ENCODE peak calls at places on chromosomes 13 and 19, in eight cellular contexts. J, E, X, O, G, U, F and H are unnamed samples.

GRCh38 chr19:21595185-21595584 is 89.8 kb downstream of the ZNF429 start:
- DNase-seq in U (no peak), O (no peak), G (no peak), X (no peak), J (no peak), F (no peak), E (no peak), H (no peak)

GRCh38 chr19:10884273-10884672 is 12.9 kb downstream of the CARM1 start:
- DNase-seq in J (no peak), G (peak), O (no peak), U (peak), F (no peak), X (no peak), E (no peak), H (no peak)

GRCh38 chr19:10805758-10806247 is 30.2 kb downstream of the TMED1 start:
- DNase-seq in G (no peak), J (no peak), F (no peak), X (no peak), U (no peak), O (no peak), E (no peak), H (no peak)

GRCh38 chr13:110617326-110618072 is 2.2 kb downstream of the NAXD start:
- DNase-seq in X (no peak), F (no peak), O (peak), J (peak), U (peak), E (peak), G (no peak), H (no peak)

GRCh38 chr13:113982296-113982661 is 8.4 kb upstream of the C13orf46 start:
- DNase-seq in O (no peak), X (no peak), G (no peak), J (peak), U (no peak), E (no peak), F (no peak), H (no peak)

GRCh38 chr13:43303040-43303729 is 279.8 kb downstream of the DNAJC15 start:
- DNase-seq in E (peak), U (peak), X (peak), J (peak), G (peak), O (no peak), F (peak), H (peak)

GRCh38 chr13:113407531-113408393 is 43.8 kb upstream of the GRTP1 start:
- DNase-seq in U (no peak), E (no peak), G (no peak), F (no peak), O (no peak), X (no peak), J (no peak), H (no peak)

GRCh38 chr19:49073514-49074378 is 1.2 kb upstream of the KCNA7 start:
- DNase-seq in O (no peak), G (peak), E (peak), F (peak), J (no peak), X (peak), U (no peak), H (no peak)

GRCh38 chr19:54307389-54307788 is 5.6 kb downstream of the LILRA5 start:
- DNase-seq in X (no peak), U (no peak), J (no peak), F (no peak), O (no peak), E (no peak), G (no peak), H (no peak)

GRCh38 chr13:112680741-112681360 is 9.0 kb upstream of the ATP11A start:
- DNase-seq in F (no peak), J (no peak), U (peak), X (peak), E (no peak), G (no peak), O (no peak), H (no peak)

GRCh38 chr13:56515441-56515840 is 625.3 kb upstream of the PRR20A start:
- DNase-seq in J (no peak), X (no peak), F (no peak), O (no peak), U (no peak), G (no peak), E (no peak), H (no peak)

GRCh38 chr13:67829641-67830040 is 599.5 kb upstream of the PCDH9 start:
- DNase-seq in O (no peak), X (no peak), E (no peak), G (no peak), J (no peak), F (no peak), U (no peak), H (no peak)

GRCh38 chr13:102172406-102172805 is 229.4 kb downstream of the FGF14 start:
- DNase-seq in U (no peak), J (no peak), G (no peak), X (no peak), E (no peak), O (no peak), F (no peak), H (no peak)

GRCh38 chr13:76812971-76813691 is 73.1 kb downstream of the KCTD12 start:
- DNase-seq in O (peak), F (no peak), U (no peak), G (no peak), J (no peak), X (no peak), E (no peak), H (no peak)

GRCh38 chr19:3346677-3347353 is 19.6 kb upstream of the NFIC start:
- DNase-seq in J (peak), F (no peak), U (no peak), G (no peak), E (no peak), X (no peak), O (peak), H (no peak)

GRCh38 chr19:4524808-4525562 is 6.7 kb upstream of the PLIN4 start:
- DNase-seq in J (peak), F (peak), U (peak), G (peak), E (peak), X (peak), O (peak), H (peak)

GRCh38 chr13:30565658-30566057 is 52.1 kb upstream of the USPL1 start:
- DNase-seq in O (no peak), E (no peak), U (no peak), X (no peak), G (no peak), F (no peak), J (no peak), H (no peak)

GRCh38 chr19:17332677-17333581 is 1.7 kb downstream of the ANO8 start:
- DNase-seq in G (peak), O (no peak), X (peak), F (peak), J (peak), E (peak), U (peak), H (peak)

DNA sequence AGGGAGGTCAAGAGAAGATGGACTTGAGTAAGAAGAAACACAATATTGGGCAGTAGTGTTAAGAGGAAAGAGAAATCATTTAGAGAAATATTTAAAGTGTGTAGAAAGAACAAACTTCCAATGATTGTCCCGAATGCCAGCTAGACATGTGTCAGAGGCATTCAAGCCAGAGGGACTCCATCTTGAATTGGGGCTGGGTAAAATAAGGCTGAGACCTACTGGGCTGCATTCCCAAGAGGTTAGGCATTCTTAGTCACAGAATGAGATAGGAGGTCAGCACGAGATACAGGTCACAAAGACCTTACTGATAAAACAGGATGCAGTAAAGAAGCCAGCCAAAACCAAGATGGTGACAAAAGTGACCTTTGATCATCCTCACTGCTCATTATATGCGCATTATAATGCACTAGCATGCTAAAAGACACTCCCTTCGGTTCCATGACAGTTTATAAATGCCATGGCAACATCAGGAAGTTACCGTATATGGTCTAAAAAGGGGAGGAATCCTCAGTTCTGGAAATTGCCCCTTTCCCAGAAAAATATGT is 127.0 kb upstream of the IPO5 start:
- DNase-seq in E (no peak), O (no peak), U (no peak), J (no peak), F (no peak), G (no peak), X (no peak), H (no peak)
- H3K27ac ChIP-seq in E (no peak), O (no peak), U (no peak), J (no peak), F (no peak), G (no peak), X (no peak), H (no peak)

DNA sequence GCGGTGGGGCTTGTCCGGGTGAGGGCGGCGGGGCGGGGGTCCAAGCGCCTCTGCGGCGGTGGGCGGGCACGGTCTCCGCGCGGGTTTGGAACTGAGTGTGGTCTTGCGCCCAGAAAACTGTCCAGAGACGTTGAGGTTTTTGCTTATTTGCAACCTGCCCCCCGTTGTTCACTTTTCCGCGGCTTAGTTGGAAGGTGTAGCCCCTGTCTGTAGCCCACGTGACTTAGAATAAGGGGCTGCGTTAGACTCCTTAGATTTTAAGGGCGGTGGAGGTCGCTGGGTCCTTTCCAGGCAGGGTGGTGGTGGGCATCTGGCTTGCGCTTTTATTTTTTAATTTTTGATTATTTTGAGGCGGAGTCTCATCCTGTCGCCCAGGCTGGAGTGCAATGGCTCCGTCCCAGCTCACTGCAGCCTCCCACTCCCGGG is 750 bp downstream of the RPS15 start:
- DNase-seq in X (no peak), J (no peak), G (no peak), F (no peak), O (no peak), U (peak), E (peak), H (no peak)
- H3K27ac ChIP-seq in X (no peak), J (peak), G (peak), F (peak), O (peak), U (peak), E (peak), H (peak)

DNA sequence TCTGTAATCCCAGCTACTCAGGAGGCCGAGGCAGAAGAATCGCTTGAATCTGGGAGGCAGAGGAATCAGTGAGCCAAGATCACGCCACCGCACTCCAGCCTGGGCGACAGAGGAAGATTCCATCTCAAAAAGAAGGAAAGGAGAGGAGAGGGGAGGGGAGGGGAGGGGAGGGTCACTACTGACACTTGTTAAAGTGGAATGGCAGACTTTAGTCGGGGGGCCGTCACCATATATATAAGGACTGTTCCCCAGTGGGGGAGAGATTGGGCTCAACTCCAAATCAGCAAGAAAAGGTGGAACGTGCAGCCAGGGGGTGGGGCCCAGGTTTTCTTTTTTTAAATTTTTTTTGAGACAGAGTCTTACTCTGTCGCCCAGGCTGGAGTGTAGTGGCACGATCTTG is 26.2 kb downstream of the TPT1 start:
- DNase-seq in U (no peak), G (no peak), F (no peak), E (no peak), O (no peak), X (no peak), J (no peak), H (no peak)
- H3K27ac ChIP-seq in U (no peak), G (no peak), F (no peak), E (no peak), O (no peak), X (no peak), J (no peak), H (no peak)

DNA sequence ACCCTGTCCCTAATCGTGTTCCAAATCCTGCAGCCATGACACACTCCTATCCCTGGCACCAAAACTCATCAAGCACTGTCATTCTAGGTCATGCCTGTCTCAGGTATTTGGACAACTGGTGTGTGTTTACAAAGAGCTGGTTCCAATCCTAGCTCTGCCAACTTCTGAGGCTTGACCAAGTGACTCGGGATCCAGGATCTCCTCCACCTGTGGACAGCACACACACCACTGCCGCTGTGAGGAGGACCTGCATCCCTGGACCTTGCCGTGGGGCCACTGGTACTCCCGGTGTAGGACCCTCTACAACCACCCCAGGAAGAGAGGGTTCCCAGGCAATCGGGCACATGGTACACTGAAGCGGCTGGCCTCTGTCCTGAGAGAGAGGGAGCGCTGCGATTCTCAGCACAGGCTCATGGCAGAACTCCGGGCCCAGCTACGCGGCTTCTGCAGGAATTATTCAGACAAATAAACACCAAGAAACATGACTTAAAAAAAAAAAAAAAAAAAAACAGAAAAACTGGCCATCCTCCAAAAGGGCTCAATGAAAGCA is 20.4 kb downstream of the MLLT1 start:
- DNase-seq in J (no peak), E (no peak), U (no peak), G (no peak), F (no peak), X (no peak), O (no peak), H (no peak)
- H3K27ac ChIP-seq in J (no peak), E (no peak), U (no peak), G (no peak), F (no peak), X (no peak), O (peak), H (peak)

DNA sequence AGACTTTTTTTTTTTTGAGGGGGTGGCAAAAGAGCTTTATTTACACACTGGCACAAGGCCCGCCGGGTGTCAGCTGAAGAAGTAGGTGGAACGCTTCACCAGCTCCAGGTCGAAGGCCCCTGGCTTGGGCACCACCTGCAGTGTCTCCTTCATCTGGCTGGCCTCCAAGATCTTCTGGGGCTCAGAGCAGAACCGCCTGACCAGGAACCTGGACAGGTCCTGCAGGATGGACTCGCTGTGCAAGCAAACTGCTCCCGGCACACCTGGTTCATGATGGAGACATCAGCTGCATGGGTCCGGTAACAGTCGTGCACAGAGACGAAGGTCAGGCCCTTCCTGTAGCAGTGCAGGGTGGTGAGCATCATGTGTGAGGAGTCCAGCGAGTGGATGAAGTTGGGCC is 4.4 kb upstream of the CYP4F2 start:
- DNase-seq in E (no peak), U (no peak), X (no peak), O (no peak), F (no peak), J (no peak), G (no peak), H (no peak)
- H3K27ac ChIP-seq in E (no peak), U (no peak), X (no peak), O (no peak), F (no peak), J (no peak), G (no peak), H (no peak)

GRCh38 chr19:6204866-6205723 is 69.6 kb downstream of the ACSBG2 start:
- DNase-seq in F (no peak), U (no peak), E (no peak), G (no peak), O (no peak), J (no peak), X (no peak), H (no peak)

GRCh38 chr19:6196361-6196760 is 60.9 kb downstream of the ACSBG2 start:
- DNase-seq in G (no peak), U (no peak), F (no peak), J (no peak), O (no peak), X (no peak), E (no peak), H (no peak)

GRCh38 chr19:6198896-6199239 is 63.4 kb downstream of the ACSBG2 start:
- DNase-seq in O (no peak), J (no peak), U (no peak), E (peak), G (no peak), X (no peak), F (no peak), H (no peak)

GRCh38 chr19:6204212-6204611 is 68.7 kb downstream of the ACSBG2 start:
- DNase-seq in G (no peak), O (no peak), E (no peak), U (no peak), F (no peak), J (no peak), X (no peak), H (no peak)

GRCh38 chr19:6199240-6199983 is 63.9 kb downstream of the ACSBG2 start:
- DNase-seq in U (peak), J (peak), F (peak), E (peak), X (peak), G (peak), O (peak), H (peak)
- H3K27ac ChIP-seq in U (peak), J (peak), F (peak), E (peak), X (no peak), G (no peak), O (peak), H (peak)